ENCODE peak calls at places on chromosomes 4 and X, in four cellular contexts. H is H1, W is A549, U is HCT116. Z is an unnamed sample.

GRCh38 chr4:173415092-173415491 is 16.2 kb upstream of the SCRG1 start:
- DNase-seq in H (no peak), W (no peak), U (no peak), Z (no peak)

GRCh38 chrX:49291615-49292337 is 11.7 kb upstream of the GAGE10 start:
- DNase-seq in H (peak; percentile 63), W (peak; percentile 21), U (peak; percentile 51), Z (peak; percentile 45)

GRCh38 chr4:108152980-108153379 is 15.8 kb downstream of the LEF1 start:
- DNase-seq in H (no peak), W (no peak), U (no peak), Z (no peak)

GRCh38 chrX:40104649-40105015 is 6.9 kb upstream of the BCOR start:
- DNase-seq in H (no peak), W (peak; percentile 41), U (no peak), Z (peak; percentile 67)

GRCh38 chrX:114162068-114162735 is 421.7 kb upstream of the HTR2C start:
- DNase-seq in H (peak; percentile 21), W (no peak), U (no peak), Z (no peak)

GRCh38 chrX:40439625-40440532 is 140.9 kb upstream of the ATP6AP2 start:
- DNase-seq in H (no peak), W (no peak), U (no peak), Z (no peak)

GRCh38 chrX:22109442-22109841 is 77.3 kb downstream of the PHEX start:
- DNase-seq in H (no peak), W (no peak), U (no peak), Z (peak; percentile 55)

GRCh38 chr4:14218641-14219040 is 591.1 kb upstream of the BOD1L1 start:
- DNase-seq in H (no peak), W (no peak), U (no peak), Z (no peak)

GRCh38 chr4:20203508-20203907 is 48.2 kb upstream of the SLIT2 start:
- DNase-seq in H (no peak), W (no peak), U (no peak), Z (peak; percentile 92)

GRCh38 chr4:183213996-183214395 is 106.1 kb downstream of the CLDN22 start:
- DNase-seq in H (no peak), W (no peak), U (no peak), Z (no peak)

GRCh38 chr4:138216272-138216867 is 25.8 kb downstream of the SLC7A11 start:
- DNase-seq in H (no peak), W (no peak), U (no peak), Z (no peak)

GRCh38 chr4:184259866-184260265 is 42.2 kb upstream of the ENPP6 start:
- DNase-seq in H (no peak), W (no peak), U (no peak), Z (no peak)

GRCh38 chr4:23775694-23776093 is 114.2 kb downstream of the PPARGC1A start:
- DNase-seq in H (no peak), W (no peak), U (no peak), Z (no peak)

GRCh38 chr4:158236304-158237030 is 26.2 kb downstream of the TMEM144 start:
- DNase-seq in H (no peak), W (no peak), U (no peak), Z (no peak)

GRCh38 chr4:10336471-10336870 is 120.8 kb downstream of the ZNF518B start:
- DNase-seq in H (no peak), W (no peak), U (no peak), Z (no peak)

GRCh38 chr4:52869196-52869595 is 7.1 kb downstream of the RASL11B start:
- DNase-seq in H (no peak), W (no peak), U (no peak), Z (peak; percentile 36)

GRCh38 chr4:127967141-127967775 is 2.1 kb downstream of the ABHD18 start:
- DNase-seq in H (no peak), W (no peak), U (no peak), Z (peak; percentile 66)

GRCh38 chrX:113512700-113513395 is 672.2 kb upstream of the AMOT start:
- DNase-seq in H (no peak), W (no peak), U (peak; percentile 34), Z (peak; percentile 37)

GRCh38 chrX:47687249-47687648 is 28.3 kb upstream of the UXT start:
- DNase-seq in H (no peak), W (no peak), U (no peak), Z (no peak)

GRCh38 chrX:68440940-68441339 is 7.6 kb upstream of the OPHN1 start:
- DNase-seq in H (no peak), W (no peak), U (no peak), Z (peak; percentile 68)

GRCh38 chrX:135596495-135596894 is 76.0 kb downstream of the INTS6L start:
- DNase-seq in H (peak; percentile 19), W (peak; percentile 6), U (peak; percentile 38), Z (peak; percentile 16)

GRCh38 chrX:118528089-118528753 is 32.6 kb downstream of the DOCK11 start:
- DNase-seq in H (no peak), W (no peak), U (no peak), Z (no peak)

GRCh38 chr4:20299515-20299914 is 47.8 kb downstream of the SLIT2 start:
- DNase-seq in H (no peak), W (no peak), U (peak; percentile 13), Z (peak; percentile 41)

GRCh38 chr4:2843909-2844584 is 403 bp downstream of the ADD1 start:
- DNase-seq in H (no peak), W (no peak), U (no peak), Z (peak; percentile 24)

GRCh38 chr4:25233737-25234389 is at the start of gene PI4K2B:
- DNase-seq in H (peak; percentile 44), W (peak; percentile 57), U (peak; percentile 76), Z (peak; percentile 57)

GRCh38 chr4:25234390-25235367 is 846 bp downstream of the PI4K2B start:
- DNase-seq in H (no peak), W (peak; percentile 49), U (peak; percentile 67), Z (peak; percentile 81)

GRCh38 chr4:25235401-25235800 is 1.6 kb downstream of the PI4K2B start:
- DNase-seq in H (no peak), W (no peak), U (no peak), Z (no peak)

GRCh38 chr4:25236971-25237370 is 3.1 kb downstream of the PI4K2B start:
- DNase-seq in H (no peak), W (no peak), U (no peak), Z (no peak)

DNA sequence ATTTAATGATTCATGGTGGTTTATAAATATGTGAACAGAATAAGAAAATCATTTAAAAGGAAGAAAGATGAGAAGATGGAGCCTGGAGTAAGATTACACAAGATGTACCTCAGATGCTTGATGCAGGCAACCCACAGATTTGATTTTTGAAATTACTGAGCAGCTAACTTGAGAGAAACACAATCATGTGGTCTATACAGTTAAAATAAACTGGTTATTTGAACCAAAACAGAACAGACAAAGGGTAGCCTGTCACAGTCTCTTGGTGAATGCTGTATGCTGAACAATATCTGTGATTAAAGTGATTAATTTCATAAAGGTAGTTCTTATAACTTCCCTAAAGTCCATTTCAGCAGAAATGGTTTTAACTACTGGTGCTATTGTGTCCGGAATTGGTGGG is 4.2 kb downstream of the PI4K2B start:
- DNase-seq in H (no peak), W (no peak), U (no peak), Z (peak; percentile 7)
- TF ChIP-seq RAD21 in H (no peak), W (no peak), U (no peak), Z (no peak)

GRCh38 chr4:139890810-139891209 is 225.2 kb downstream of the MGST2 start:
- DNase-seq in H (no peak), W (no peak), U (no peak), Z (peak; percentile 84)

GRCh38 chr4:139887962-139888735 is 222.5 kb downstream of the MGST2 start:
- DNase-seq in H (no peak), W (no peak), U (no peak), Z (no peak)

GRCh38 chr4:139889901-139890300 is 224.3 kb downstream of the MGST2 start:
- DNase-seq in H (no peak), W (no peak), U (no peak), Z (no peak)

GRCh38 chr4:139887378-139887801 is 221.8 kb downstream of the MGST2 start:
- DNase-seq in H (no peak), W (no peak), U (no peak), Z (peak; percentile 19)

DNA sequence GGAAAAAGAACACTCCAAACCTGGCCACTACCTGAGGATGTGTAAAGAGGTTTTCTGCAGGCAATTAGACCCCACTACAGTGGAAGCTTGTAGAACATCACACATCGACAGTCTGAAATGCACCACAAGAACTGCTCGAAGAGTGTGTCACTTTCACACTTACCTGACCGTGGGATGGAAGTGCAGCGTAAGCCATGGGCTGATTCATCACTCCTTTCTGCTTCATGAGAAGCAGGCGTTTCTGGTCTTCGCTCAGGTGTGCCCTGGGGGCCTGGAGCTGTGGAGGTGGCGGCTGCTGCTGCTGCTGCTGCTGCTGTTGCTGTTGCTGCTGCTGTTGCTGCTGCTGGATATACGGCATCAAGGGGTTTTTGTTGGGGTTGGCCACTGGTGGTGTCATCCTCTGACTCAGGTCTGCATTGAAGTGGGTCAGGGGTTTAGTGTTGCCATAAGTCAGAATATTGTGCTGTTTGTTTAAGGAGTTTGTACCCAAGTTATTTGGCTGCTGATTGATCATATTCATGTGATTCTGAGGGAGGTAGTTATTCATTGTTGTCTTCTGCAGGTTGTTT is 223.7 kb downstream of the MGST2 start:
- DNase-seq in H (no peak), W (no peak), U (no peak), Z (no peak)
- H3K4me3 ChIP-seq in H (no peak overlapping the region), W (no peak overlapping the region), U (no peak overlapping the region), Z (no peak overlapping the region)

GRCh38 chr4:80266902-80267380 is 477 bp downstream of the FGF5 start:
- DNase-seq in H (no peak), W (no peak), U (no peak), Z (peak; percentile 59)
- TF ChIP-seq RAD21 in H (no peak), W (no peak), U (no peak), Z (no peak)

DNA sequence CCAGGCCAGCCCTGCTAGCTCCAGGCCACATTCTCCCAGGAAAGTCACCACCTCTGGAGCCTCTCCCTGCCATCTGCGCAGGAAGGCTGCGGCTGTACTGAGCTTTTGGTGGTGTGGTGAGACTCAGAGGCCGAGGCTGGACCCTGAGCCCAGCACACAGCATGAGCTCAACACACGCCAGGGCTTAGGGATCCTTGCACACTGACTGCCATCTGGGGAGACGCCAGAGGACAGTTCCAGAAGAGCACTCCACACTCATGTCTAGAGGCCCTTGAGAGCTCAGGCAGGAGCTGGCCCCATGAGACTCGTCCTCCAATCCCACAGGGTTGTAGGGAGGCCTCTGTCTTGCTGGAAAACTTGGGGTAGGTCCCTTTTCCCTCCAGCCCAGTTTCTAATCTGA is 40.6 kb downstream of the ABLIM2 start:
- DNase-seq in H (no peak), W (no peak), U (no peak), Z (no peak)
- H3K4me3 ChIP-seq in H (no peak overlapping the region), W (no peak overlapping the region), U (no peak overlapping the region), Z (no peak overlapping the region)

DNA sequence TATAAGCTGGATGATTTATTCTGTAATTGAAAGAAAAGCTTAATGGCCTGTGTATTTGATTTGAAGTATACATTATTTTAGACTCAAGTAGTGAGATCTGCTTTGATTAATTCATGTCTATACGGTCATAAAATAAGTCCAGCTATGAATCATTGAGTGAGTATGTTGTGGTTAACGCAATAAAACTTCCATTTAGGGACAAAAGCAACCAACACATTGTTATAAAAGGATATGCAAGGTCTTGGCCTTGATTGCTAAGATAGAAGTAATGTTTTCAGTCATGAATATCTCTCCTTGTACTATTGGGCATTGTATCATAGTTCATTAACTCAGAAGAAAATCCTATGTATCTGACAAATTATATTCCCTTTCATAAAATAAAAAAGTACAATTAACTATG is 162.1 kb downstream of the EPHA5 start:
- DNase-seq in H (no peak), W (no peak), U (no peak), Z (peak; percentile 16)
- TF ChIP-seq RAD21 in H (no peak), W (no peak), U (no peak), Z (no peak)